ENCODE peak calls at places on chromosome 11, in four cellular contexts. H is HFFc6; Q is activated T-cell treated with anti-CD3 and anti-CD28 coated beads, Interleukin-2, amount 50 U/mL, for 72 hours; B is EL. S is an unnamed sample.

GRCh38 chr11:30863177-30863576 is 277.0 kb upstream of the MPPED2 start:
- DNase-seq in H (no peak), B (no peak), Q (no peak), S (no peak)

GRCh38 chr11:94968334-94968958 is 4.9 kb downstream of the CWC15 start:
- DNase-seq in B (peak), H (peak), Q (no peak), S (peak)

GRCh38 chr11:38448284-38448683 is 1850.2 kb upstream of the RAG2 start:
- DNase-seq in H (no peak), Q (no peak), B (peak), S (no peak)

GRCh38 chr11:83044958-83045712 is 26.6 kb downstream of the RAB30 start:
- DNase-seq in H (peak), Q (no peak), B (peak), S (peak)

GRCh38 chr11:3907590-3907989 is 52.1 kb downstream of the STIM1 start:
- DNase-seq in H (no peak), Q (peak), B (no peak), S (no peak)

GRCh38 chr11:78949976-78950690 is 375.5 kb upstream of the NARS2 start:
- DNase-seq in B (no peak), H (no peak), Q (no peak), S (no peak)

GRCh38 chr11:92383430-92383829 is 158.8 kb downstream of the FAT3 start:
- DNase-seq in B (peak), Q (no peak), H (peak), S (peak)

GRCh38 chr11:61332266-61332822 is 561 bp downstream of the DDB1 start:
- DNase-seq in B (peak), H (peak), Q (no peak), S (peak)

GRCh38 chr11:77131560-77131959 is 3.5 kb downstream of the MYO7A start:
- DNase-seq in Q (no peak), B (peak), H (no peak), S (no peak)

GRCh38 chr11:67266424-67267187 is at the start of gene GRK2:
- DNase-seq in H (no peak), B (peak), Q (peak), S (peak)

GRCh38 chr11:109422755-109423113 is 744 bp downstream of the C11orf87 start:
- DNase-seq in Q (no peak), H (no peak), B (no peak), S (no peak)

GRCh38 chr11:133832096-133833081 is 12.9 kb downstream of the SPATA19 start:
- DNase-seq in H (no peak), Q (no peak), B (no peak), S (no peak)

GRCh38 chr11:103488021-103488420 is 378.8 kb downstream of the DYNC2H1 start:
- DNase-seq in H (no peak), B (no peak), Q (peak), S (peak)

GRCh38 chr11:111601979-111602864 is at the start of gene SIK2:
- DNase-seq in B (peak), Q (peak), H (peak), S (peak)

GRCh38 chr11:9732453-9732852 is 68.6 kb downstream of the SWAP70 start:
- DNase-seq in H (no peak), B (no peak), Q (no peak), S (no peak)

GRCh38 chr11:86617502-86617901 is 54.9 kb downstream of the ME3 start:
- DNase-seq in H (no peak), B (peak), Q (no peak), S (no peak)

GRCh38 chr11:120985718-120986569 is 38.0 kb upstream of the TBCEL start:
- DNase-seq in Q (peak), B (peak), H (peak), S (peak)

GRCh38 chr11:116511684-116512083 is 261.1 kb downstream of the BUD13 start:
- DNase-seq in H (no peak), B (no peak), Q (no peak), S (no peak)

GRCh38 chr11:35013514-35014191 is 97.2 kb downstream of the PDHX start:
- DNase-seq in Q (peak), B (no peak), H (peak), S (peak)

GRCh38 chr11:3641701-3642070 is at the start of gene ART5:
- DNase-seq in H (no peak), B (no peak), Q (no peak), S (no peak)

GRCh38 chr11:32315121-32315520 is 120.2 kb downstream of the WT1 start:
- DNase-seq in H (no peak), B (no peak), Q (no peak), S (no peak)

GRCh38 chr11:74818283-74818946 is 69.8 kb downstream of the RNF169 start:
- DNase-seq in H (no peak), Q (no peak), B (no peak), S (no peak)